ENCODE peak calls at places on chromosomes 7 and 10, in four cellular contexts. U, Z, K and I are unnamed samples.

GRCh38 chr10:132365102-132365501 is 31.9 kb upstream of the PWWP2B start:
- DNase-seq in U (no peak), K (no peak), Z (no peak), I (no peak)

GRCh38 chr10:102505462-102506115 is 1.8 kb downstream of the SUFU start:
- DNase-seq in K (no peak), U (no peak), Z (no peak), I (no peak)

GRCh38 chr10:5942471-5942870 is 34.9 kb downstream of the IL15RA start:
- DNase-seq in K (no peak), U (no peak), Z (no peak), I (no peak)

GRCh38 chr7:26853788-26854393 is 10.5 kb downstream of the SKAP2 start:
- DNase-seq in K (no peak), U (peak; percentile 14), Z (no peak), I (no peak)

GRCh38 chr7:54897891-54898290 is 120.9 kb upstream of the EGFR start:
- DNase-seq in Z (no peak), U (no peak), K (no peak), I (no peak)

GRCh38 chr10:71279590-71280170 is 39.4 kb upstream of the SLC29A3 start:
- DNase-seq in Z (no peak), U (no peak), K (no peak), I (no peak)

GRCh38 chr7:14902589-14902963 is at the start of gene DGKB:
- DNase-seq in K (no peak), Z (no peak), U (no peak), I (peak; percentile 25)

GRCh38 chr10:69352569-69353264 is 64.0 kb downstream of the TACR2 start:
- DNase-seq in K (no peak), Z (no peak), U (no peak), I (no peak)

GRCh38 chr10:33122014-33122788 is 164.2 kb upstream of the ITGB1 start:
- DNase-seq in K (no peak), Z (no peak), U (no peak), I (no peak)

GRCh38 chr7:132255898-132256297 is 320.4 kb downstream of the PLXNA4 start:
- DNase-seq in U (peak; percentile 20), K (no peak), Z (no peak), I (no peak)

GRCh38 chr10:11512596-11512995 is 98.9 kb downstream of the USP6NL start:
- DNase-seq in K (no peak), U (no peak), Z (no peak), I (no peak)

GRCh38 chr10:61943699-61944444 is 42.4 kb downstream of the ARID5B start:
- DNase-seq in U (no peak), K (no peak), Z (no peak), I (no peak)

GRCh38 chr7:78924581-78924980 is 528.9 kb downstream of the MAGI2 start:
- DNase-seq in U (no peak), K (no peak), Z (no peak), I (no peak)

GRCh38 chr10:130728531-130729215 is 582.8 kb downstream of the TCERG1L start:
- DNase-seq in K (no peak), Z (no peak), U (no peak), I (no peak)

DNA sequence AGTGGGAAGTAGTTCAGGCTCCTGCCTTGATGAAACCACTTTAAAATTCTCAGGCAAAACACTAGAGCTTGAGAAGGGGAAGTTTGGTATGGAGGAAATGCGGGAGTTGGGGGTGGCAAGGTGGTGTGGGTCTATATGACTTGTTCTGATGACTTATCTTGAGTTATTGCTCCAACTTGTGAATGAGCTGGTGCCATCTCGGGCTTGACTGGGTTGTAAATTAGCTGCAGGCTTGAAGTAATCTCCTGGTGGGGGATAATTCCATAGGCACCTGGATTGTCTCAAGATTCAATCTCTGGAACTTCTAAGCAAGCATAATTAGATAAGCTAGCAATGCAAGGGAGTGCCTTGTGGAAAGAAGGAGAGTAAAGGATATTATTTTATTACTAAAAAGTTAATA is 29.0 kb downstream of the MRPL32 start:
- DNase-seq in K (no peak), U (no peak), Z (no peak), I (no peak)
- TF ChIP-seq CREM in K (no peak), U (no peak), Z (no peak), I (no peak)

DNA sequence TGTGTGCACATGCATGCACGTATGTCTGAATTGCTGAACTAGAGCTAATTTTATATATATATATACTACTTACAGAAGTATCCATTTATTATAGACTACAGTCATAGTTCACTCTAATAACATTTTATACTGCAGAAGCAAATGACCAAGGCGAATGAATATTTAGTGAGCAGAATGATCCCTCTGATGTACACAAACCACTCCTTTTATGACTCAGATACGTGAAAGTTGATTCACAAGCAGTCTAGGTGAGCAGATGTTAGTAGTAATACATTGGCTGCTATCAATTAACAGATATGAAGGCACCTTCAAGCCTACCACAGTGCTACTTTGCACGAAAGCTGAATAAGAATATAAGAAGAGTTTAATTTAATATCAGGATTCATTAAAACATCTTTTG is 10.4 kb downstream of the GPAM start:
- DNase-seq in U (no peak), K (no peak), Z (no peak), I (no peak)
- TF ChIP-seq CREM in U (no peak), K (no peak), Z (no peak), I (no peak)

DNA sequence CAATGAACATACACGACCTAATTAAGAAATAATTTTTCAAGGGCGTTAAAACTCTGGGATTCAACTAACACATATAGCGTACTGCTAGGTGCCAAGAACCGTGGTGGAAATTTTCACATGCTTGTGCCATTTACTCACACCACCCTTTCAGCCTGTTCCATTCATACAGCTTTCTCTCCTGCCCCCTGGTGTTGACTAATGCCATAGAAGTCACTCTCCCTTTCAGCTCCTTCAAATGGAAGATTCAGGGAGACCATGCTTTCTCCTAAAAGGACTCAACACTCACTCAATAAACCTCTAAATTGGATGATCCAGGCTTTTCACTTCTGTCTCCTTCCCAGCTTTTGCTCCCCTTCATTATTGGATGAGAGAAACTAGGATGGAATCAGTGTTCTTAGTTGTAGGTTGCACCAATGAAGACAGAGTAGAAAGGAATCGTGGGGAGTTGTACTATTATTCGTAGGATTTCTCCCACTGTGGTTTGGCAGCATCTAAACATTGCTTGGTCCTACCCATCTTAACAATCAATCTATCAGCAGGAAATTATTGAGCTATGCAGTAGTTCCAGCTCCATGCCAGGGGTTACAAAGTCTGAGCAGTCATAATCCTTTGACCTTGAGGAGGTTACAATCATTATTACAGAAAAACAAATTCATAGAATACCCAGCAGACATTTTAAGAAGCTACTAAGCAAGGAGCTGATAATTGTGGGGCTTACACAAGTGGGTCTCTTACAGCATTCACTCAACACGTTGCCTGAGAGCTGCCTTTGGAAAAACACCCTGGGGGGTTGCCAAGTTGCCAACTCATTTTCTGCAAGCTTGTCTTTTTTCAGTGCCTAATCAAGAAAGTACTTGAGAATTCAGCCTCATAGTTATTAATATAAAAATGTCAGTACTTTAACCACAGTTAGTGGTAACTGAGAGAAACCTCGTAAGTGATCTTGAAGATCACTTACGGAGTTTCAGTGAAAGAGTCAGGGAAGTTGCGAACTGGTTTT is 2.8 kb upstream of the PPP1R3C start:
- DNase-seq in K (peak; percentile 62), U (peak; percentile 73), Z (no peak), I (peak; percentile 51)
- TF ChIP-seq CREM in K (no peak), U (no peak), Z (no peak), I (no peak)

GRCh38 chr7:51055039-51055840 is 261.4 kb downstream of the COBL start:
- DNase-seq in K (peak; percentile 16), U (no peak), Z (no peak), I (no peak)
- TF ChIP-seq CREM in K (no peak), U (no peak), Z (no peak), I (no peak)

GRCh38 chr10:105611244-105611798 is 970.2 kb downstream of the SORCS3 start:
- DNase-seq in K (no peak), Z (no peak), U (no peak), I (no peak)

GRCh38 chr10:105605104-105605503 is 964.0 kb downstream of the SORCS3 start:
- DNase-seq in U (no peak), K (no peak), Z (no peak), I (no peak)

DNA sequence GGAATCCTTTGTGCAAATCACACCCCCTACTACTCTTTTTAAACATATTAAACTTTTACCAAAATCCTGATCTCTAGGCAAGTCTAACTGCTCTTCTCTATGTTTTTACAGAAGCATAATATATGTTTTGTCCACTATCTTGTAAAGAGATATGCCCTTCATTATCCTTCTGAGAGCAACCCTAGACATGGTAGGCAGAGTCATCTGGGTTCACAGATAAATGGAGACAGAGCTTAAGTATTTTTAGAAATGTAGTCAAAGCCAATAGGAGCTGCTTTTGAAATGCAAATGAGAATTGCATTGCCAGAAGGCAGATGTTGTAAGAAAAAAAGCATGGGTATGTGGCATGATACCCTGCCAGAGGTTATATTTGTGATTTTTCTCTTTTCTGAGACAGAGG is 964.8 kb downstream of the SORCS3 start:
- DNase-seq in Z (no peak), U (no peak), K (no peak), I (no peak)
- TF ChIP-seq CREM in Z (no peak), U (no peak), K (no peak), I (no peak)